ENCODE peak calls at places on chromosomes 11 and 22, in eight cellular contexts. T is CD8-positive, alpha-beta T cell; Y is lower lobe of right lung; J is astrocyte of the spinal cord; M is astrocyte; G is upper lobe of left lung; H is astrocyte of the cerebellum; X is cardiac fibroblast. W is an unnamed sample.
A peak's percentile ranks its signal among the peaks of the same experiment; 100 is the strongest.

GRCh38 chr11:79400717-79401330 is 40.0 kb downstream of the TENM4 start:
- DNase-seq in T (no peak), Y (peak; percentile 51), J (peak; percentile 38), M (no peak), G (no peak), H (no peak), X (peak; percentile 47), W (peak; percentile 39)

GRCh38 chr22:50444663-50445062 is 30.2 kb downstream of the SBF1 start:
- DNase-seq in T (no peak), Y (peak; percentile 77), J (peak; percentile 75), M (peak; percentile 65), G (no peak), H (peak; percentile 33), X (peak; percentile 80), W (peak; percentile 78)

GRCh38 chr11:2290351-2290841 is 11.3 kb downstream of the C11orf21 start:
- DNase-seq in T (no peak), Y (peak; percentile 35), J (no peak), M (no peak), G (peak; percentile 50), H (no peak), X (no peak), W (no peak)

GRCh38 chr11:14577835-14578529 is 57.8 kb upstream of the PSMA1 start:
- DNase-seq in T (peak; percentile 50), Y (no peak), J (no peak), M (no peak), G (no peak), H (no peak), X (no peak), W (no peak)

GRCh38 chr11:2092464-2092910 is 46.7 kb downstream of the IGF2 start:
- DNase-seq in T (no peak), Y (no peak), J (no peak), M (no peak), G (peak; percentile 49), H (no peak), X (no peak), W (no peak)

GRCh38 chr11:86575208-86575855 is 97.1 kb downstream of the ME3 start:
- DNase-seq in T (no peak), Y (no peak), J (peak; percentile 89), M (peak; percentile 92), G (no peak), H (no peak), X (peak; percentile 86), W (peak; percentile 35)

GRCh38 chr22:27470169-27470772 is 331.3 kb downstream of the MN1 start:
- DNase-seq in T (no peak), Y (no peak), J (no peak), M (no peak), G (no peak), H (no peak), X (no peak), W (no peak)

GRCh38 chr22:44578115-44578457 is 80.1 kb upstream of the RTL6 start:
- DNase-seq in T (no peak), Y (peak; percentile 18), J (no peak), M (no peak), G (no peak), H (no peak), X (no peak), W (no peak)

GRCh38 chr11:66467034-66467659 is 442 bp downstream of the PELI3 start:
- DNase-seq in T (no peak), Y (peak; percentile 71), J (peak; percentile 12), M (no peak), G (peak; percentile 93), H (no peak), X (peak; percentile 13), W (peak; percentile 15)

GRCh38 chr11:35238882-35239281 is 99.9 kb downstream of the CD44 start:
- DNase-seq in T (no peak), Y (no peak), J (no peak), M (no peak), G (no peak), H (no peak), X (no peak), W (no peak)

GRCh38 chr11:42974510-42974909 is 337.3 kb upstream of the API5 start:
- DNase-seq in T (no peak), Y (no peak), J (no peak), M (no peak), G (no peak), H (no peak), X (no peak), W (no peak)

GRCh38 chr22:19065929-19066328 is 56.3 kb downstream of the DGCR2 start:
- DNase-seq in T (no peak), Y (peak; percentile 8), J (no peak), M (no peak), G (no peak), H (no peak), X (no peak), W (no peak)

GRCh38 chr11:26828291-26828690 is 106.4 kb upstream of the SLC5A12 start:
- DNase-seq in T (no peak), Y (no peak), J (no peak), M (no peak), G (no peak), H (no peak), X (no peak), W (no peak)

GRCh38 chr22:43446881-43447280 is 35.1 kb downstream of the MPPED1 start:
- DNase-seq in T (no peak), Y (no peak), J (no peak), M (no peak), G (no peak), H (no peak), X (no peak), W (no peak)
- H3K4me3 ChIP-seq in T (no peak overlapping the region), Y (no peak overlapping the region), J (no peak overlapping the region), M (no peak overlapping the region), G (no peak overlapping the region), H (no peak overlapping the region), X (no peak overlapping the region), W (no peak overlapping the region)

GRCh38 chr11:57546869-57547518 is 9.6 kb downstream of the SMTNL1 start:
- DNase-seq in T (peak; percentile 24), Y (no peak), J (peak; percentile 20), M (no peak), G (no peak), H (no peak), X (peak; percentile 66), W (no peak)
- TF ChIP-seq CTCF in T (no peak), Y (no peak), J (peak; percentile 19), M (no peak), G (no peak), H (no peak), X (no peak), W (no peak)

GRCh38 chr11:112278803-112279202 is 18.1 kb upstream of the PLET1 start:
- DNase-seq in T (no peak), Y (no peak), J (no peak), M (no peak), G (no peak), H (no peak), X (no peak), W (no peak)

GRCh38 chr11:112281776-112282175 is 21.1 kb upstream of the PLET1 start:
- DNase-seq in T (no peak), Y (no peak), J (no peak), M (no peak), G (no peak), H (no peak), X (no peak), W (no peak)

GRCh38 chr11:112277937-112278336 is 17.3 kb upstream of the PLET1 start:
- DNase-seq in T (no peak), Y (no peak), J (no peak), M (peak; percentile 19), G (no peak), H (no peak), X (no peak), W (peak; percentile 33)

GRCh38 chr11:112280268-112281126 is 19.8 kb upstream of the PLET1 start:
- DNase-seq in T (peak; percentile 71), Y (peak; percentile 53), J (peak; percentile 82), M (peak; percentile 65), G (no peak), H (peak; percentile 77), X (peak; percentile 87), W (peak; percentile 87)

DNA sequence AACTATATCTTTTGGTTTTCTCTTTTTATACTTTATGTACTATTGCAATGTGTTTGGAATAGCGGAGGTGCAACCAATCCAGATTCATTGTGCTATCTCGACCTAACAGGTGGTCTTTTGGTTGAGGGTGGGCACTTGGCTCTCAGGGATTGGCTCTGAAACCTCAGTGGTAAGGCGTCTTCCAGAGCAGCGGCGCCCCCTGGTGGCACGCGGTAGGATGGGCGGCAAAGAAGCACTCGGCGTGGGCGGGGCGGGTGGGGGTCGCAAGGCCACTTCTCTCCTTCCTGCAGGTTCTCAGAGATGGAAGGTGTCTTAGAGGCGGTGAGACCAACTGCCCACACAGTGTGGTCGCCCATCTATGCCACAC is 19.2 kb upstream of the PLET1 start:
- DNase-seq in T (peak; percentile 76), Y (peak; percentile 82), J (peak; percentile 64), M (no peak), G (peak; percentile 96), H (peak; percentile 15), X (peak; percentile 62), W (peak; percentile 55)
- H3K4me3 ChIP-seq in T (peak overlapping the region; percentile 79), Y (peak overlapping the region; percentile 50), J (peak overlapping the region; percentile 44), M (peak overlapping the region; percentile 54), G (peak overlapping the region; percentile 52), H (peak overlapping the region; percentile 31), X (peak overlapping the region; percentile 30), W (peak overlapping the region; percentile 60)

DNA sequence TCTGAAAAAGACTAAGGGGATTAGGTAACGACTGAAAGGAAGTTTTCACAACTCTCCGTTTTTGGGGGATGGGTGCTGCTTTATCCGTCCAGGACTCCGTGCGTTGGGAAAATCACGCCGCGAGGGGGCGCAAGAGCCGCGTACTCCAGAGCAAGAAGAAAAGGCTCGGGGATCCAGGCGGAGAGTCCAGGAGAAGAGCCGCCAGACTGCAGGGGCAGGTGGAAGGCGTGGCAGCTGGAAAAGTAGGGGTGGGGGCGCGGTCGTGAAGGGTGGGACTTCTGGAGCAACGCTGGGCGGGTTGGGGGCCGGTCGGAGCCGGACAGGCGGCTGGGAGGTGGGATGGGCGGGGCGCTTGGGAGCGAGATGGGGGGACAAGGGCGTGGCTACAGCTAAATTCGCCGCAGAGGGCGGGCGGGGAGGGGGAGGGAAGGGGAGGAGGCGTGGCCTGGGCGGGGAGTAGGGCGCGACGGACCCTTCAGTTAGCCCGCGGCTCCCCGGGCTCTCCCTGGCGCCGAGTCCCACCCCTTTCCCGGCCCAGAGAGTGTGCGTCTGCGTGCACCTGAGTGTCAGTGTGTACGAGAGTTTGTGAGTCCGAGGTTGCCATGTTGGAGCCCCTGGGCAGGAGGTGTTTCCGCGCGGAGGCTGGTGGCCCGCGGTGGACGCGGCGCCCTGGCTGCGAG is 613 bp upstream of the ARHGEF17 start:
- DNase-seq in T (peak; percentile 91), Y (peak; percentile 98), J (peak; percentile 100), M (peak; percentile 96), G (peak; percentile 98), H (peak; percentile 97), X (peak; percentile 99), W (peak; percentile 99)
- TF ChIP-seq CTCF in T (peak; percentile 46), Y (peak; percentile 74), J (peak; percentile 84), M (peak; percentile 77), G (peak; percentile 94), H (peak; percentile 77), X (peak; percentile 80), W (peak; percentile 86)

W was measured in fibroblast of the aortic adventitia.